ENCODE peak calls at places on chromosomes 7 and 10, in nine cellular contexts. I is prostate gland, N is head of caudate nucleus, R is HuH-7.5, X is hepatic stellate cell, D is CMK, H is small intestine, F is bronchial epithelial cell, T is OCI-LY7. W is an unnamed sample.

GRCh38 chr10:118241229-118242137 is 100.6 kb downstream of the FAM204A start:
- DNase-seq in I (peak), N (peak), R (peak), X (peak), D (no peak), H (peak), F (peak), T (peak), W (peak)

GRCh38 chr7:44290250-44290616 is 35.2 kb downstream of the CAMK2B start:
- DNase-seq in I (no peak), N (peak), R (no peak), X (no peak), D (no peak), H (no peak), F (no peak), T (no peak), W (no peak)

GRCh38 chr7:23020742-23021401 is 6.9 kb upstream of the HYCC1 start:
- DNase-seq in I (no peak), N (no peak), R (no peak), X (peak), D (no peak), H (no peak), F (peak), T (no peak), W (peak)

GRCh38 chr10:86500846-86501245 is 20.7 kb downstream of the WAPL start:
- DNase-seq in I (no peak), N (no peak), R (no peak), X (no peak), D (no peak), H (no peak), F (peak), T (no peak), W (no peak)

GRCh38 chr10:102660891-102661613 is 16.8 kb downstream of the TRIM8 start:
- DNase-seq in I (no peak), N (peak), R (no peak), X (no peak), D (peak), H (peak), F (no peak), T (peak), W (no peak)

GRCh38 chr7:51316666-51317581 is at the start of gene COBL:
- DNase-seq in I (peak), N (peak), R (peak), X (no peak), D (no peak), H (peak), F (no peak), T (no peak), W (no peak)

GRCh38 chr7:74496272-74496671 is 42.6 kb downstream of the GTF2IRD1 start:
- DNase-seq in I (no peak), N (no peak), R (no peak), X (no peak), D (no peak), H (no peak), F (no peak), T (no peak), W (no peak)

GRCh38 chr7:95725170-95725569 is 47.2 kb upstream of the DYNC1I1 start:
- DNase-seq in I (no peak), N (no peak), R (no peak), X (no peak), D (no peak), H (no peak), F (no peak), T (no peak), W (no peak)

GRCh38 chr10:127280446-127280845 is 84.1 kb upstream of the INSYN2A start:
- DNase-seq in I (no peak), N (no peak), R (no peak), X (no peak), D (no peak), H (no peak), F (no peak), T (no peak), W (no peak)

GRCh38 chr10:92640110-92640509 is 47.2 kb downstream of the KIF11 start:
- DNase-seq in I (no peak), N (no peak), R (no peak), X (peak), D (no peak), H (no peak), F (peak), T (no peak), W (no peak)

GRCh38 chr7:124898523-124898922 is 31.1 kb downstream of the POT1 start:
- DNase-seq in I (no peak), N (no peak), R (no peak), X (no peak), D (no peak), H (no peak), F (no peak), T (no peak), W (no peak)

GRCh38 chr7:131845573-131846337 is 289.3 kb upstream of the PODXL start:
- DNase-seq in I (no peak), N (no peak), R (no peak), X (no peak), D (no peak), H (no peak), F (no peak), T (no peak), W (no peak)

GRCh38 chr7:95549818-95550529 is 46.3 kb downstream of the PDK4 start:
- DNase-seq in I (peak), N (peak), R (peak), X (peak), D (no peak), H (peak), F (peak), T (no peak), W (peak)

GRCh38 chr10:113357688-113358306 is 195.1 kb upstream of the HABP2 start:
- DNase-seq in I (no peak), N (no peak), R (no peak), X (no peak), D (no peak), H (no peak), F (no peak), T (no peak), W (no peak)

GRCh38 chr7:68853254-68853653 is 745.0 kb upstream of the AUTS2 start:
- DNase-seq in I (no peak), N (no peak), R (no peak), X (no peak), D (no peak), H (no peak), F (no peak), T (no peak), W (no peak)

GRCh38 chr10:5861269-5862031 is 28.2 kb downstream of the ANKRD16 start:
- DNase-seq in I (no peak), N (no peak), R (no peak), X (peak), D (no peak), H (peak), F (peak), T (no peak), W (peak)

W was measured in HTR-8/SVneo.